ENCODE peak calls at places on chromosomes 1 and 21, in seven cellular contexts. U is GM12865; Y is naive thymus-derived CD4-positive, alpha-beta T cell; B is AG04450; G is heart left ventricle; K is A549; J is fibroblast of mammary gland. R is an unnamed sample.

GRCh38 chr1:206112600-206113301 is 4.4 kb downstream of the AVPR1B start:
- DNase-seq in Y (no peak), U (no peak), K (no peak), B (no peak), J (no peak), G (no peak), R (no peak)

GRCh38 chr1:54493608-54494007 is 54.4 kb upstream of the ACOT11 start:
- DNase-seq in K (no peak), G (no peak), Y (no peak), B (no peak), U (no peak), J (peak; percentile 27), R (no peak)

GRCh38 chr1:14071581-14071980 is 371.6 kb downstream of the PRDM2 start:
- DNase-seq in Y (no peak), U (no peak), G (no peak), B (no peak), K (no peak), J (no peak), R (no peak)

GRCh38 chr1:172948457-172948856 is 102.3 kb downstream of the TNFSF18 start:
- DNase-seq in B (no peak), G (no peak), K (peak; percentile 18), Y (no peak), U (no peak), J (peak; percentile 97), R (no peak)

GRCh38 chr1:221723018-221723917 is 18.6 kb downstream of the DUSP10 start:
- DNase-seq in Y (no peak), K (no peak), G (no peak), J (peak; percentile 53), B (no peak), U (peak; percentile 41), R (no peak)

GRCh38 chr1:19361231-19362147 is 49.4 kb downstream of the SLC66A1 start:
- DNase-seq in G (no peak), K (no peak), Y (no peak), U (no peak), B (no peak), J (peak; percentile 66), R (peak; percentile 57)

GRCh38 chr1:70429219-70429618 is 18.2 kb downstream of the CTH start:
- DNase-seq in B (no peak), K (no peak), J (peak; percentile 62), Y (no peak), G (no peak), U (no peak), R (no peak)

GRCh38 chr1:246117066-246117791 is 389.9 kb downstream of the SMYD3 start:
- DNase-seq in U (peak; percentile 64), K (peak; percentile 74), J (peak; percentile 62), Y (peak; percentile 88), G (no peak), B (peak; percentile 32), R (peak; percentile 36)

GRCh38 chr1:231272880-231273279 is 31.9 kb downstream of the GNPAT start:
- DNase-seq in K (no peak), U (no peak), B (no peak), Y (no peak), J (peak; percentile 24), G (no peak), R (no peak)

GRCh38 chr1:96741335-96741734 is 19.8 kb downstream of the PTBP2 start:
- DNase-seq in K (no peak), Y (no peak), B (no peak), G (no peak), J (no peak), U (no peak), R (no peak)

GRCh38 chr1:22576148-22576544 is 12.9 kb downstream of the EPHA8 start:
- DNase-seq in B (no peak), Y (no peak), U (no peak), G (no peak), J (no peak), K (no peak), R (no peak)

GRCh38 chr1:48610628-48611542 is 138.9 kb upstream of the SPATA6 start:
- DNase-seq in K (no peak), Y (no peak), J (no peak), G (peak; percentile 39), U (no peak), B (no peak), R (no peak)

GRCh38 chr1:38536089-38536488 is 323.5 kb downstream of the RRAGC start:
- DNase-seq in K (no peak), B (no peak), Y (no peak), U (no peak), J (no peak), G (no peak), R (no peak)

GRCh38 chr1:23837905-23838304 is 12.7 kb upstream of the HMGCL start:
- DNase-seq in B (no peak), U (peak; percentile 5), G (no peak), K (no peak), J (no peak), Y (no peak), R (no peak)

GRCh38 chr1:76426606-76427005 is 352.1 kb downstream of the ST6GALNAC3 start:
- DNase-seq in Y (no peak), K (no peak), B (no peak), G (no peak), U (no peak), J (peak; percentile 34), R (no peak)

GRCh38 chr1:53693361-53693760 is 45.6 kb downstream of the GLIS1 start:
- DNase-seq in Y (no peak), J (no peak), U (no peak), K (no peak), G (no peak), B (no peak), R (no peak)

GRCh38 chr1:162381383-162381782 is at the start of gene C1orf226:
- DNase-seq in G (no peak), Y (no peak), K (peak; percentile 71), U (no peak), J (no peak), B (no peak), R (no peak)

GRCh38 chr1:48803474-48803873 is 26.8 kb upstream of the BEND5 start:
- DNase-seq in B (no peak), J (no peak), U (no peak), G (no peak), K (no peak), Y (no peak), R (no peak)

GRCh38 chr1:181423301-181423918 is 59.9 kb upstream of the CACNA1E start:
- DNase-seq in G (peak; percentile 32), B (no peak), U (peak; percentile 59), Y (peak; percentile 42), K (peak; percentile 51), J (peak; percentile 38), R (peak; percentile 34)

GRCh38 chr1:36570016-36570415 is 87.3 kb upstream of the CSF3R start:
- DNase-seq in J (no peak), Y (no peak), K (no peak), B (no peak), U (no peak), G (no peak), R (no peak)

GRCh38 chr1:204576422-204576821 is 60.2 kb downstream of the MDM4 start:
- DNase-seq in K (no peak), J (no peak), G (no peak), U (no peak), Y (no peak), B (no peak), R (no peak)

GRCh38 chr1:206674745-206675175 is 9.9 kb upstream of the MAPKAPK2 start:
- DNase-seq in U (no peak), G (no peak), J (peak; percentile 100), Y (no peak), K (peak; percentile 85), B (peak; percentile 98), R (no peak)

GRCh38 chr1:172917972-172918371 is 132.8 kb downstream of the TNFSF18 start:
- DNase-seq in B (peak; percentile 87), Y (no peak), K (peak; percentile 84), U (no peak), G (no peak), J (peak; percentile 96), R (no peak)

GRCh38 chr1:164794310-164794709 is 235.3 kb downstream of the PBX1 start:
- DNase-seq in U (no peak), K (peak; percentile 60), Y (no peak), G (no peak), B (peak; percentile 73), J (peak; percentile 98), R (no peak)

GRCh38 chr1:15733218-15733725 is 2.8 kb upstream of the SLC25A34 start:
- DNase-seq in B (no peak), U (no peak), K (no peak), G (no peak), Y (no peak), J (no peak), R (no peak)

GRCh38 chr21:44455524-44456206 is 355 bp downstream of the LRRC3 start:
- DNase-seq in J (peak; percentile 33), B (no peak), G (peak; percentile 52), K (peak; percentile 49), U (peak; percentile 34), Y (no peak), R (no peak)
- H3K4me3 ChIP-seq in J (peak overlapping the region; percentile 48), B (peak overlapping the region; percentile 22), G (peak overlapping the region; percentile 96), K (peak overlapping the region; percentile 80), U (peak overlapping the region; percentile 50), Y (peak overlapping the region; percentile 60), R (peak overlapping the region; percentile 36)

DNA sequence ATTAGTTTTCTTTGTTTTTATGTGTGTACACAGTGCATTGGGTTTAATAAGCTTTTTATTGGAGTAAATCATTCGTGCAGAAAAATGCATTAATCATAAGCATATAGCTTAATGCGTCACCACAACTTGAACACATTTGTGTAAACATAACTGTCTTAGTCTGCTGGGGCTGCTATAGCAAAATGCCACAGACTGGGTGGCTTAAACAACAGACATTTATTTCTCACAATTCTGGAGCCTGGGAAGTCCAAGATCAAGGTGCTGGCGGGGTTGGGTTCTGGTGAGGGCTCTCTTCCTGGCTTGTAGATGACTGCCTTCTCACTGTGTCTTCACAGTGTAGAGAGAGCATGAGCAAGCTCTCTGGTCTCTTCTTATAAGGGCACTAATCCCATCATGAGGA is 17.6 kb upstream of the SLC6A9 start:
- DNase-seq in U (no peak), G (no peak), Y (no peak), J (peak; percentile 84), B (no peak), K (peak; percentile 64), R (no peak)
- H3K4me3 ChIP-seq in U (no peak overlapping the region), G (no peak overlapping the region), Y (no peak overlapping the region), J (peak overlapping the region; percentile 45), B (peak overlapping the region; percentile 29), K (peak overlapping the region; percentile 34), R (no peak overlapping the region)

DNA sequence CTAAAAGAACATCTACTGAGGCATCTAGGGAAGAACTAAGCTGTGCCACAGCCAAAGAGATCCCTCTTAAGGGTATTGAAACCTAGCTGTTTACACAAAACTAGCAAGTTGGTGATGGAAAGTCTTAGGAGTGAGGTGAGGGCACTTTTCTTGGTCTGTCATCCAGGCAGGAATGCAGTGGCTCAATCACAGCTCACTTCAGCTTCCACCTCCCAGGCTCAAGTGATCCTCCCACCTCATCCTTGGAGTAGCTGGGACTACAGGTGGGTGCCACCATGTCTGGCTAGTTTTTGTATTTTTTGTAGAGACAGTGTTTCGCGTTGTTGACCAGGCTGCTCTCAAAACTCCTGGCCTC is 2.4 kb downstream of the PLEKHO1 start:
- DNase-seq in B (no peak), G (no peak), J (no peak), Y (no peak), K (no peak), U (no peak), R (no peak)
- H3K4me3 ChIP-seq in B (peak overlapping the region; percentile 90), G (peak overlapping the region; percentile 77), J (peak overlapping the region; percentile 70), Y (peak overlapping the region; percentile 89), K (no peak overlapping the region), U (peak overlapping the region; percentile 66), R (no peak overlapping the region)

DNA sequence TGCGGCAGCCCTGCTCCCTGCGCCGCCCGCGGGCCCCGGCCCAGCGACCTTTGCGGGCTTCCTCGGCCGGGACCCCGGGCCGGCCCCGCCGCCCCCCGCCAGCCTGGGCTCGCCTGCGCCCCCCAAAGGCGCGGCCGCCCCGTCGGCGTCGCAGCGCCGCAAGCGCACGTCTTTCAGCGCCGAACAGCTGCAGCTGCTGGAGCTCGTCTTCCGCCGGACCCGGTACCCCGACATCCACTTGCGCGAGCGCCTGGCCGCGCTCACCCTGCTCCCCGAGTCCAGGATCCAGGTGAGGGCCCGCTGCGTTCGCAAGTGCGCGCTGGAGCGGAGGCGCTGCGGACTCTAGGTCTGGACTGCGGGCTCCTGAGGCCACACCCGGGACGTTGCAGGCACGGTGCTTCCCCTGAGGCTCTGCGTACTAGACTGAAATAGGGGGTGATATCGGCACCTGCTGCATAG is 351 bp downstream of the MIXL1 start:
- DNase-seq in J (no peak), G (no peak), K (peak; percentile 15), Y (peak; percentile 11), B (no peak), U (peak; percentile 64), R (no peak)
- H3K4me3 ChIP-seq in J (peak overlapping the region; percentile 25), G (peak overlapping the region; percentile 61), K (peak overlapping the region; percentile 56), Y (peak overlapping the region; percentile 35), B (peak overlapping the region; percentile 54), U (peak overlapping the region; percentile 82), R (peak overlapping the region; percentile 9)